ENCODE peak calls at places on chromosomes 7 and 10, in nine cellular contexts. G, A, P, B, H, Y, C, T and S are unnamed samples.

GRCh38 chr7:36726311-36726710 is 2.0 kb upstream of the AOAH start:
- DNase-seq in G (no peak), A (no peak), P (no peak), B (peak; percentile 59), H (no peak), Y (no peak), C (no peak), T (no peak), S (no peak)

GRCh38 chr10:72333111-72334012 is 21.4 kb downstream of the DNAJB12 start:
- DNase-seq in G (no peak), A (no peak), P (no peak), B (no peak), H (no peak), Y (peak; percentile 89), C (no peak), T (peak; percentile 80), S (no peak)

GRCh38 chr7:40674316-40674715 is 539.5 kb downstream of the SUGCT start:
- DNase-seq in G (no peak), A (no peak), P (no peak), B (no peak), H (no peak), Y (no peak), C (no peak), T (no peak), S (no peak)

GRCh38 chr10:71812016-71812912 is 38.8 kb downstream of the PSAP start:
- DNase-seq in G (peak; percentile 69), A (peak; percentile 72), P (peak; percentile 80), B (peak; percentile 65), H (peak; percentile 95), Y (peak; percentile 78), C (peak; percentile 52), T (peak; percentile 96), S (no peak)

GRCh38 chr10:15202639-15203038 is 34.1 kb upstream of the NMT2 start:
- DNase-seq in G (no peak), A (no peak), P (no peak), B (no peak), H (no peak), Y (no peak), C (no peak), T (no peak), S (no peak)

GRCh38 chr10:60534791-60535389 is 145.2 kb upstream of the ANK3 start:
- DNase-seq in G (no peak), A (no peak), P (no peak), B (no peak), H (no peak), Y (no peak), C (no peak), T (no peak), S (no peak)

GRCh38 chr10:101289541-101289940 is 60.3 kb upstream of the LBX1 start:
- DNase-seq in G (no peak), A (no peak), P (no peak), B (peak; percentile 69), H (no peak), Y (no peak), C (no peak), T (no peak), S (no peak)

GRCh38 chr10:84428711-84429110 is 100.3 kb downstream of the CCSER2 start:
- DNase-seq in G (no peak), A (no peak), P (no peak), B (no peak), H (no peak), Y (no peak), C (no peak), T (no peak), S (no peak)

GRCh38 chr7:20320322-20320721 is 10.4 kb upstream of the ITGB8 start:
- DNase-seq in G (no peak), A (no peak), P (no peak), B (no peak), H (no peak), Y (no peak), C (no peak), T (no peak), S (no peak)

GRCh38 chr7:30697716-30698460 is 15.6 kb upstream of the CRHR2 start:
- DNase-seq in G (no peak), A (no peak), P (no peak), B (no peak), H (no peak), Y (no peak), C (peak; percentile 7), T (peak; percentile 60), S (no peak)

GRCh38 chr10:112966191-112966855 is 16.3 kb downstream of the TCF7L2 start:
- DNase-seq in G (no peak), A (no peak), P (no peak), B (no peak), H (no peak), Y (no peak), C (no peak), T (no peak), S (no peak)

GRCh38 chr10:109723305-109723704 is 200.0 kb downstream of the XPNPEP1 start:
- DNase-seq in G (no peak), A (no peak), P (no peak), B (no peak), H (no peak), Y (no peak), C (no peak), T (no peak), S (no peak)

GRCh38 chr7:45576249-45576929 is 2.2 kb downstream of the ADCY1 start:
- DNase-seq in G (no peak), A (no peak), P (no peak), B (no peak), H (no peak), Y (no peak), C (no peak), T (peak; percentile 32), S (no peak)

GRCh38 chr7:43362652-43363428 is 220.1 kb upstream of the STK17A start:
- DNase-seq in G (no peak), A (no peak), P (peak; percentile 5), B (peak; percentile 28), H (no peak), Y (no peak), C (no peak), T (no peak), S (no peak)

GRCh38 chr7:158695726-158696452 is 8.7 kb downstream of the NCAPG2 start:
- DNase-seq in G (peak; percentile 28), A (no peak), P (no peak), B (peak; percentile 82), H (peak; percentile 44), Y (peak; percentile 25), C (no peak), T (peak; percentile 77), S (no peak)

GRCh38 chr10:22615819-22616499 is 98.4 kb downstream of the PIP4K2A start:
- DNase-seq in G (peak; percentile 73), A (no peak), P (peak; percentile 80), B (peak; percentile 78), H (peak; percentile 64), Y (peak; percentile 31), C (no peak), T (peak; percentile 92), S (no peak)

GRCh38 chr7:104175336-104175984 is 32.4 kb downstream of the ORC5 start:
- DNase-seq in G (no peak), A (no peak), P (no peak), B (no peak), H (no peak), Y (no peak), C (no peak), T (no peak), S (no peak)

GRCh38 chr10:71447676-71448075 is 51.0 kb downstream of the CDH23 start:
- DNase-seq in G (no peak), A (no peak), P (no peak), B (no peak), H (no peak), Y (no peak), C (no peak), T (no peak), S (no peak)

GRCh38 chr7:159370-160270 is 32.8 kb upstream of the FAM20C start:
- DNase-seq in G (no peak), A (no peak), P (no peak), B (no peak), H (no peak), Y (no peak), C (no peak), T (peak; percentile 76), S (no peak)

GRCh38 chr10:126075009-126075408 is 178.6 kb downstream of the FANK1 start:
- DNase-seq in G (no peak), A (no peak), P (no peak), B (no peak), H (no peak), Y (no peak), C (no peak), T (no peak), S (no peak)

GRCh38 chr10:132466520-132467463 is 69.8 kb downstream of the PWWP2B start:
- DNase-seq in G (no peak), A (no peak), P (no peak), B (no peak), H (no peak), Y (no peak), C (no peak), T (peak; percentile 66), S (no peak)

GRCh38 chr7:141231018-141231792 is 157.3 kb downstream of the TMEM178B start:
- DNase-seq in G (peak; percentile 56), A (no peak), P (no peak), B (no peak), H (no peak), Y (no peak), C (no peak), T (no peak), S (no peak)

GRCh38 chr10:127028556-127028955 is 123.3 kb downstream of the DOCK1 start:
- DNase-seq in G (no peak), A (no peak), P (no peak), B (no peak), H (no peak), Y (no peak), C (no peak), T (no peak), S (no peak)

GRCh38 chr10:16195178-16195769 is 241.5 kb upstream of the PTER start:
- DNase-seq in G (no peak), A (peak; percentile 7), P (no peak), B (no peak), H (no peak), Y (peak; percentile 29), C (no peak), T (no peak), S (no peak)

GRCh38 chr7:36961097-36961496 is 236.8 kb upstream of the AOAH start:
- DNase-seq in G (no peak), A (no peak), P (no peak), B (no peak), H (no peak), Y (peak; percentile 18), C (no peak), T (no peak), S (no peak)

GRCh38 chr7:155227004-155227787 is 70.5 kb upstream of the INSIG1 start:
- DNase-seq in G (no peak), A (no peak), P (no peak), B (no peak), H (no peak), Y (no peak), C (no peak), T (peak; percentile 53), S (no peak)

GRCh38 chr10:19828278-19829049 is 12.2 kb downstream of the PLXDC2 start:
- DNase-seq in G (no peak), A (no peak), P (no peak), B (no peak), H (no peak), Y (no peak), C (no peak), T (no peak), S (no peak)

GRCh38 chr10:121870413-121870812 is 57.4 kb downstream of the ATE1 start:
- DNase-seq in G (no peak), A (no peak), P (no peak), B (no peak), H (no peak), Y (no peak), C (no peak), T (no peak), S (no peak)

GRCh38 chr7:105387621-105388372 is 924 bp downstream of the SRPK2 start:
- DNase-seq in G (peak; percentile 55), A (peak; percentile 50), P (peak; percentile 54), B (peak; percentile 81), H (peak; percentile 86), Y (peak; percentile 60), C (no peak), T (peak; percentile 91), S (no peak)

GRCh38 chr10:122044713-122045112 is 55.8 kb downstream of the TACC2 start:
- DNase-seq in G (no peak), A (no peak), P (no peak), B (no peak), H (no peak), Y (no peak), C (no peak), T (peak; percentile 34), S (no peak)

GRCh38 chr7:151380199-151381082 is 29.4 kb downstream of the WDR86 start:
- DNase-seq in G (no peak), A (no peak), P (no peak), B (no peak), H (peak; percentile 29), Y (no peak), C (no peak), T (peak; percentile 76), S (no peak)